ENCODE peak calls at places on chromosomes 12 and 14, in eight cellular contexts. F is neural progenitor cell; W is lung; X is CD4-positive, alpha-beta T cell; M is PC-3; S is endodermal cell; U is dorsolateral prefrontal cortex; K is astrocyte. N is an unnamed sample. For H3K27me3, the result is how much of the 10 kb centered on the place peaks cover.

GRCh38 chr14:77306406-77307098 is 14.1 kb downstream of the POMT2 start:
- DNase-seq in F (peak), W (no peak), X (no peak), M (no peak), S (no peak), U (no peak), K (peak), N (no peak)

GRCh38 chr12:120862664-120863063 is 41.5 kb downstream of the SPPL3 start:
- DNase-seq in F (no peak), W (no peak), X (no peak), M (no peak), S (no peak), U (no peak), K (no peak), N (no peak)

GRCh38 chr12:88399811-88400210 is 180.5 kb downstream of the KITLG start:
- DNase-seq in F (no peak), W (no peak), X (no peak), M (peak), S (no peak), U (no peak), K (no peak), N (no peak)

GRCh38 chr12:51334774-51335173 is 10.8 kb upstream of the BIN2 start:
- DNase-seq in F (no peak), W (no peak), X (no peak), M (no peak), S (no peak), U (no peak), K (peak), N (no peak)

GRCh38 chr12:28883406-28883997 is 265.6 kb upstream of the FAR2 start:
- DNase-seq in F (no peak), W (no peak), X (no peak), M (no peak), S (no peak), U (no peak), K (no peak), N (no peak)

GRCh38 chr12:127819066-127819465 is 447.9 kb upstream of the TMEM132C start:
- DNase-seq in F (no peak), W (no peak), X (no peak), M (no peak), S (no peak), U (no peak), K (peak), N (no peak)

GRCh38 chr14:52888159-52888558 is 62.7 kb downstream of the FERMT2 start:
- DNase-seq in F (no peak), W (no peak), X (no peak), M (no peak), S (no peak), U (no peak), K (no peak), N (no peak)

GRCh38 chr12:93786669-93787397 is 109.7 kb downstream of the CRADD start:
- DNase-seq in F (no peak), W (no peak), X (no peak), M (peak), S (no peak), U (no peak), K (peak), N (no peak)

GRCh38 chr14:71988954-71989353 is 56.7 kb downstream of the RGS6 start:
- DNase-seq in F (no peak), W (no peak), X (no peak), M (no peak), S (no peak), U (no peak), K (no peak), N (no peak)

DNA sequence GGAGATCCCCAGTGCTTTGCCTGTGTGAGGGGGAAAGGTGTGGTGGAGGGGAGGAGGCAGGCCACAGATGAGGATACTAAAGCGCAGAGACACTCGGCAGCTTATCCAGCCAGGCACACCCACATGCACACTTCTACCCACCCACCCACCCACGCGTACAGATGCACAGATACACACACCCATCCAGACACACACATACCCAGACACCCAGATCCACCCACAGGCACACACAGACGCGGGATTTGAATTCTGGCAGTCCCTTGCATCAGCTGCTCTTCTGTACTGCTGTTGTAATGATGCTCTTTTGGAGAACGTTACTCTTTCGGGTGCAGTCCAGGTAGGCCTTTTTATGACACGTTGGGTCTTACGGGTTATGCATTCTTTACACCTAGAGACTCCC is 55.7 kb upstream of the RD3L start:
- DNase-seq in F (no peak), W (no peak), X (no peak), M (no peak), S (no peak), U (no peak), K (no peak), N (no peak)
- H3K27me3 ChIP-seq in F (under half), W (under half), X (under half), M (under half), S (under half), U (under half), K (under half), N (under half)

GRCh38 chr12:52403561-52403960 is 2.6 kb downstream of the KRT82 start:
- DNase-seq in F (no peak), W (no peak), X (no peak), M (no peak), S (no peak), U (no peak), K (no peak), N (no peak)

GRCh38 chr12:52401926-52402325 is 4.2 kb downstream of the KRT82 start:
- DNase-seq in F (no peak), W (no peak), X (no peak), M (no peak), S (no peak), U (no peak), K (no peak), N (no peak)

GRCh38 chr12:52402377-52402776 is 3.8 kb downstream of the KRT82 start:
- DNase-seq in F (no peak), W (no peak), X (no peak), M (no peak), S (no peak), U (no peak), K (no peak), N (no peak)

GRCh38 chr12:52401526-52401925 is 4.6 kb downstream of the KRT82 start:
- DNase-seq in F (no peak), W (no peak), X (no peak), M (no peak), S (no peak), U (no peak), K (no peak), N (no peak)

DNA sequence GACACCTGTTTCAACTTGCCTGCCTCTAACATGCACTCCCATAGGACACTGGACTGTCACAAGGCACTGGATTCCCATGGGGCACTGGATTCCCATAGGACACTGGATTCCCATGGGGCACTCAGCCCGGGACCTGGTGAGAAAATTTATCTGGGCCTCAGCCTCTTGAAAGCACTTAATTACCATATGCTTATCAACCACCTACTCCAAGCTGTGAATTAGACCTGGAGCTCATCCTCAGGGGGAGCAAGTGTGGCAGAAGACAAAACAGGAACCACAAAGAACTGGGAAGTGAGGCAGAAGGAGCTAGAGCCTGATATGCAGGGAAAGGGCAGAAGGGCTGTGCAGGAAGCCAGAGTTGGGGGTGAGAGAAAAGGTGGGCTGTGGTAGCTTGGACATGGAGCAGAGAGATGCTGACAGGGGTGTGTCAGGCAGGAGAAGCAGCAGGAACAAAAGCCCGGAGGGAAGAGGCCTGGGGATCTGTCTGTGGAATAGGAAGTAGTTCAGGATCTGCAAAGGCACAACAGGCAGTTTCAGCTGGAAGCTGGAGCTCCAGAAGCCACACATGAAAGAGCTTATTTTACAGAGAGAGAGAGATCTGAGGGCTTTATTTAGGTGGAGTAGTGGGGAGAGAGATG is 3.1 kb downstream of the KRT82 start:
- DNase-seq in F (no peak), W (no peak), X (no peak), M (no peak), S (peak), U (no peak), K (no peak), N (no peak)
- H3K27me3 ChIP-seq in F (under half), W (under half), X (under half), M (under half), S (under half), U (under half), K (under half), N (under half)

GRCh38 chr14:104105822-104106470 is 20.4 kb downstream of the ASPG start:
- DNase-seq in F (no peak), W (no peak), X (no peak), M (no peak), S (no peak), U (no peak), K (no peak), N (no peak)
- H3K27me3 ChIP-seq in F (under half), W (under half), X (under half), M (under half), S (under half), U (under half), K (under half), N (under half)

GRCh38 chr12:114695305-114695592 is 11.3 kb upstream of the TBX3 start:
- DNase-seq in F (no peak), W (no peak), X (no peak), M (no peak), S (no peak), U (no peak), K (no peak), N (no peak)

GRCh38 chr12:114694436-114695304 is 10.7 kb upstream of the TBX3 start:
- DNase-seq in F (peak), W (no peak), X (no peak), M (no peak), S (no peak), U (no peak), K (no peak), N (no peak)

GRCh38 chr12:114692558-114693531 is 8.9 kb upstream of the TBX3 start:
- DNase-seq in F (peak), W (no peak), X (no peak), M (peak), S (peak), U (no peak), K (no peak), N (no peak)

GRCh38 chr12:114691810-114692557 is 8.0 kb upstream of the TBX3 start:
- DNase-seq in F (peak), W (no peak), X (no peak), M (peak), S (peak), U (no peak), K (no peak), N (no peak)

GRCh38 chr12:114693532-114693931 is 9.6 kb upstream of the TBX3 start:
- DNase-seq in F (no peak), W (no peak), X (no peak), M (no peak), S (no peak), U (no peak), K (no peak), N (no peak)
- H3K27me3 ChIP-seq in F (half or more), W (under half), X (half or more), M (under half), S (half or more), U (half or more), K (half or more), N (under half)

DNA sequence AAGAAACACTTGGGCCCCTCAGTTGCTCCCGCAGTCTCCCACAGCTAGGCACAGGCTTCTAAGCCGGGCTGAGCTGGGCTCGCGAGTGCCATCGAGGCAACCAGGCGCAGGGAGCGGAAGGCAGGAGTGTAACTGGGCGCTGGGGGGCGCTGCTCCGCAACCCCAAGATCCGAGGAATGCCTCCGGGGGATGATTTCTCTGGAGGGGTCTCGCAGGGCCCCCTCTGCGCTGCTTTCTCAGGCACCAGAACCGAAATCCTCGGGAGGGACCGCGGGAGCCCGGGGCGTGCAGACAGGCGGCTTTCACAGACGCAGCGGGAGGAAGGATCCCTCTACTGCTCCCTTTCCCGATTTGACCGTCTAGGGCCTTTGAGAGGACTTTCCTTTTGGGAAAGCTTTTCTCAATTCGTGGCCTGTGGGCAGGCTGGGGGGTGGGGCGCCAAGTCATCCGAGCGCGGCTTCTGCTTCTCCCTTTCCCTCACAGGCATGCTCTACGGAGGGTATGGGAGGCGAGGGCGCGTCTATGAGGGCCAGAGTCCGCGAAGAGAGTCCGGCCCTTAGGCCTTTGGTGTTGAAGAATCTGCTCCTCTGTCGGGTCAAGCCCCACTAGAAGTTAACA is 4.3 kb upstream of the NKX2-1 start:
- DNase-seq in F (peak), W (no peak), X (no peak), M (no peak), S (peak), U (no peak), K (no peak), N (no peak)
- H3K27me3 ChIP-seq in F (half or more), W (under half), X (half or more), M (half or more), S (half or more), U (half or more), K (half or more), N (under half)

GRCh38 chr14:94179244-94179643 is 5.1 kb downstream of the PPP4R4 start:
- DNase-seq in F (no peak), W (no peak), X (no peak), M (no peak), S (no peak), U (no peak), K (no peak), N (no peak)
- H3K27me3 ChIP-seq in F (under half), W (under half), X (under half), M (half or more), S (under half), U (under half), K (under half), N (under half)

GRCh38 chr12:54196396-54196795 is 7.6 kb upstream of the SMUG1 start:
- DNase-seq in F (no peak), W (no peak), X (no peak), M (no peak), S (no peak), U (no peak), K (no peak), N (no peak)

GRCh38 chr12:54193437-54193836 is 4.7 kb upstream of the SMUG1 start:
- DNase-seq in F (no peak), W (no peak), X (no peak), M (no peak), S (no peak), U (no peak), K (no peak), N (no peak)

GRCh38 chr12:54197037-54197909 is 8.5 kb upstream of the SMUG1 start:
- DNase-seq in F (peak), W (no peak), X (no peak), M (peak), S (peak), U (no peak), K (peak), N (no peak)

GRCh38 chr12:54195736-54196347 is 7.1 kb upstream of the SMUG1 start:
- DNase-seq in F (no peak), W (peak), X (no peak), M (no peak), S (no peak), U (no peak), K (peak), N (no peak)

GRCh38 chr12:54195080-54195479 is 6.3 kb upstream of the SMUG1 start:
- DNase-seq in F (no peak), W (no peak), X (no peak), M (no peak), S (no peak), U (no peak), K (no peak), N (no peak)
- H3K27me3 ChIP-seq in F (half or more), W (under half), X (half or more), M (under half), S (half or more), U (half or more), K (under half), N (under half)

DNA sequence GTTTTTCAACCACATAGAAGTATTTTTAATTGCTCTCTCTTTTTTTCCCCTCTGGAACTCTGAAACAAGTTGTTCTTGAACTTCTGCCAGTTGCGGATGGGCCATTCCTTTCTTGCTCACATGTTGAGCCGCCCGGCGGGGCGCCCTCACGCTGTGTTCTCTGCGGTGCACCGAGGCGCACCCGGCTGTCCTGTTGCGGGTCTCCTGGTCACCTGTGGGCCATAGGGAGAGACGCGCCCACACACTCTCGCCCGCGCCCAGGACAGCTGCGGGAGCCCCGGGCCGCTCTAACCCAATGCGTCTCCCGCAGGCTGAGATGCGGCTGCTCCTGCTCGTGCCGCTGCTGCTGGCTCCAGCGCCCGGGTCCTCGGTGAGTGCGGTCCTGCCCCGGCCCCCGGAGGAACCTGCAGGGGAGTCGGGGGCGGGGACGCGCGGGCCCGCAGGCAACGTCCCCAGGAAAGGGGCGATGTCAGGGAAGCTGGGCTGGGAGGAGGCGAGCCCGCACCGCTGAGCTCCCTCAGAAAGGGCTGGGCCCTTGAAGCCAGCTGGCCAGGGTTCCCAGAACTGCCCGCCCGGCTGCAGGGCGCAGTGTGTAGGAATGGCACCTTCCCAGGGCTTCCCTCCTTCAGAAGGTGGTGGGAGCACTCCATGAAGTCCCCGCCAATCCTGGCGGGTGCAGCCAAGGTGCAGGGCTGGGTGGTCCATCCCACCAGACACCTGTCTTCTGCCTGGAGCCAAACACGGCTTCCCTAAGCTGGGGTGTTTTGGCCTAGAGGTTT is 2.3 kb downstream of the PAPLN start:
- DNase-seq in F (peak), W (no peak), X (no peak), M (peak), S (peak), U (peak), K (peak), N (no peak)
- H3K27me3 ChIP-seq in F (under half), W (under half), X (half or more), M (under half), S (half or more), U (half or more), K (under half), N (under half)

DNA sequence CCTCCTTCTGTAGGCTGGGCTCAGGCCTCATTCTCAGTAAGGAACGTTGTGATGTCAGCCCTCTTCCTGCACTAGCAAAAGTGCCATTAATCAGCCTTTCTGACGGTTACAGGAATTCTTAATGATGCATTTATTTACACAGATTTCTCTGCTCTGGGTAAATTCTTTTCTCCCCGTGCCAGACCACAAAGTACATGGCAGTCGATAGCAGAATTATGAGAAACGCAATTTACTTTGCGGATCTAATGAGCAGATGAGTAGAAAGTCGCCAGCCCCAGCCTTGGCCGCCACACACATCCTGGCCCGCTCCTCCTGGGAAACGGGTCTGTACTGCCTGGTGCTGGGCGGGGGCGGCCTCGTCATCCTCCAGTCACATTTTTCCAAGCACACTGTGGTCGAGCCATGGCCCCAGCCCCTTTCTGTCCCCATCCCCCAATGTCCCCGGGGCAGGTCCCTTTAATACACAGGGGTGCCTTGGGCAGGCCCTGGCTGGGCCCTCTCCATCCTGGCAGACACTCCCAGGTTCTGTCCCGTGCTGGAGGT is 25.9 kb downstream of the NOC4L start:
- DNase-seq in F (no peak), W (no peak), X (no peak), M (peak), S (no peak), U (no peak), K (peak), N (peak)
- H3K27me3 ChIP-seq in F (half or more), W (under half), X (under half), M (under half), S (under half), U (under half), K (under half), N (under half)

N was measured in CD8-positive, alpha-beta memory T cell.